ENCODE peak calls at places on chromosome 12, in eight cellular contexts. A, H, Q, I, W, Z, C and E are unnamed samples.

GRCh38 chr12:16036073-16036472 is 124.9 kb downstream of the DERA start:
- DNase-seq in A (no peak), W (no peak), Q (no peak), H (no peak), I (no peak), C (no peak), Z (no peak), E (no peak)

GRCh38 chr12:48980389-48980952 is 2.3 kb downstream of the WNT1 start:
- DNase-seq in A (no peak), Q (no peak), W (peak; percentile 45), H (peak; percentile 88), C (no peak), Z (peak; percentile 73), I (peak; percentile 79), E (no peak)

GRCh38 chr12:115095073-115095748 is 411.2 kb upstream of the TBX3 start:
- DNase-seq in H (no peak), Q (no peak), W (no peak), I (no peak), Z (no peak), A (no peak), C (no peak), E (no peak)

GRCh38 chr12:68031881-68032739 is 42.9 kb downstream of the IFNG-AS1 start:
- DNase-seq in H (no peak), W (no peak), C (no peak), Z (no peak), Q (no peak), I (no peak), A (peak; percentile 25), E (no peak)

GRCh38 chr12:46497739-46498138 is 125.2 kb upstream of the SLC38A2 start:
- DNase-seq in Z (no peak), I (no peak), A (no peak), H (no peak), C (no peak), Q (no peak), W (no peak), E (no peak)

GRCh38 chr12:132356686-132357622 is 27.6 kb upstream of the GALNT9 start:
- DNase-seq in H (peak; percentile 80), A (no peak), Q (no peak), Z (no peak), W (peak; percentile 91), C (no peak), I (peak; percentile 55), E (peak; percentile 12)

GRCh38 chr12:46824709-46825108 is 1.1 kb downstream of the SLC38A4 start:
- DNase-seq in H (no peak), C (no peak), W (no peak), A (no peak), Q (no peak), Z (no peak), I (no peak), E (no peak)

GRCh38 chr12:68236421-68237059 is 10.9 kb upstream of the IL26 start:
- DNase-seq in I (peak; percentile 81), W (peak; percentile 11), Q (no peak), Z (peak; percentile 63), C (no peak), A (peak; percentile 74), H (no peak), E (peak; percentile 37)

GRCh38 chr12:85509857-85510256 is 229.8 kb downstream of the ALX1 start:
- DNase-seq in W (no peak), Q (no peak), C (no peak), I (no peak), Z (no peak), A (peak; percentile 52), H (no peak), E (no peak)

GRCh38 chr12:11895421-11896064 is 175.2 kb upstream of the BCL2L14 start:
- DNase-seq in A (no peak), Z (no peak), C (no peak), W (no peak), Q (no peak), I (no peak), H (no peak), E (no peak)

GRCh38 chr12:75489613-75490210 is 9.2 kb downstream of the GLIPR1 start:
- DNase-seq in Z (no peak), W (no peak), I (no peak), C (no peak), A (peak; percentile 57), H (no peak), Q (no peak), E (no peak)

GRCh38 chr12:105738036-105738435 is 400.7 kb downstream of the NUAK1 start:
- DNase-seq in C (no peak), H (no peak), A (no peak), Z (no peak), I (no peak), Q (no peak), W (no peak), E (no peak)

GRCh38 chr12:52903855-52904508 is 894 bp downstream of the KRT8 start:
- DNase-seq in C (no peak), I (peak; percentile 87), Q (peak; percentile 75), H (peak; percentile 81), A (peak; percentile 21), W (no peak), Z (peak; percentile 71), E (no peak)

GRCh38 chr12:53676715-53677611 is 1.1 kb upstream of the ATP5MC2 start:
- DNase-seq in Q (peak; percentile 70), I (peak; percentile 88), H (peak; percentile 82), Z (peak; percentile 78), C (no peak), W (no peak), A (no peak), E (no peak)

GRCh38 chr12:124744659-124745467 is 118.8 kb downstream of the SCARB1 start:
- DNase-seq in W (no peak), H (peak; percentile 91), A (peak; percentile 40), Z (no peak), Q (no peak), C (no peak), I (peak; percentile 56), E (peak; percentile 60)

GRCh38 chr12:121170581-121171260 is 38.0 kb downstream of the P2RX7 start:
- DNase-seq in H (no peak), Q (no peak), I (no peak), Z (no peak), W (no peak), A (no peak), C (no peak), E (no peak)

GRCh38 chr12:116015525-116015924 is 262.0 kb downstream of the MED13L start:
- DNase-seq in Q (no peak), I (peak; percentile 53), A (peak; percentile 48), W (peak; percentile 64), C (peak; percentile 43), H (no peak), Z (no peak), E (peak; percentile 11)

GRCh38 chr12:59087077-59087673 is 166.9 kb upstream of the LRIG3 start:
- DNase-seq in C (no peak), I (peak; percentile 50), Q (no peak), W (no peak), Z (no peak), H (no peak), A (no peak), E (no peak)

GRCh38 chr12:72072613-72073212 is 134.1 kb downstream of the TPH2 start:
- DNase-seq in I (no peak), H (no peak), C (no peak), A (no peak), Z (no peak), W (no peak), Q (no peak), E (peak; percentile 3)

GRCh38 chr12:102249073-102249854 is 51.6 kb upstream of the PMCH start:
- DNase-seq in W (no peak), A (no peak), Z (no peak), Q (no peak), C (no peak), I (peak; percentile 59), H (no peak), E (no peak)

GRCh38 chr12:91937033-91937432 is 208.6 kb downstream of the BTG1 start:
- DNase-seq in Z (no peak), I (no peak), C (no peak), W (no peak), H (no peak), A (no peak), Q (no peak), E (no peak)

GRCh38 chr12:19397534-19397933 is 41.8 kb upstream of the AEBP2 start:
- DNase-seq in Q (no peak), Z (no peak), A (no peak), I (no peak), C (no peak), W (no peak), H (no peak), E (no peak)

GRCh38 chr12:76866146-76866545 is 12.7 kb downstream of the CSRP2 start:
- DNase-seq in A (no peak), Q (peak; percentile 24), I (no peak), C (no peak), H (no peak), Z (no peak), W (no peak), E (no peak)

GRCh38 chr12:122860052-122860853 is 25.0 kb downstream of the HIP1R start:
- DNase-seq in W (peak; percentile 57), Q (peak; percentile 87), H (peak; percentile 87), Z (peak; percentile 96), C (peak; percentile 53), A (peak; percentile 89), I (peak; percentile 89), E (peak; percentile 85)

GRCh38 chr12:124338876-124339603 is 44.1 kb downstream of the RFLNA start:
- DNase-seq in Q (no peak), H (no peak), I (no peak), Z (no peak), A (no peak), C (no peak), W (no peak), E (no peak)

GRCh38 chr12:2082321-2082720 is 29.5 kb downstream of the CACNA1C start:
- DNase-seq in A (no peak), I (no peak), W (no peak), C (no peak), Z (no peak), Q (no peak), H (peak; percentile 52), E (no peak)

GRCh38 chr12:115400011-115400410 is 716.0 kb upstream of the TBX3 start:
- DNase-seq in C (no peak), A (no peak), W (no peak), Q (no peak), I (no peak), Z (no peak), H (no peak), E (no peak)

GRCh38 chr12:120761581-120761980 is 36.0 kb downstream of the ACADS start:
- DNase-seq in W (no peak), H (no peak), A (no peak), Z (no peak), I (no peak), C (no peak), Q (no peak), E (no peak)

GRCh38 chr12:80553316-80553715 is 109.3 kb downstream of the PTPRQ start:
- DNase-seq in C (peak; percentile 44), Z (no peak), W (no peak), I (no peak), Q (no peak), H (no peak), A (no peak), E (no peak)

GRCh38 chr12:30797689-30798088 is 42.9 kb upstream of the CAPRIN2 start:
- DNase-seq in C (no peak), A (no peak), W (no peak), I (peak; percentile 30), Q (no peak), H (no peak), Z (no peak), E (no peak)